ENCODE peak calls at places on chromosomes 6 and 20, in ten cellular contexts. S is NCI-H524; K is left cardiac atrium; I is IMR-90; F is lung microvascular endothelial cell; T is retina; A is activated T-cell treated with anti-CD3 and anti-CD28 coated beads, Interleukin-2, amount 50 U/mL, for 48 hours; V is RPMI8226; U is progenitor cell of endocrine pancreas; E is iris pigment epithelial cell. H is an unnamed sample.

GRCh38 chr6:126542052-126542451 is 202.1 kb downstream of the CENPW start:
- DNase-seq in F (no peak), A (no peak), V (no peak), K (no peak), E (no peak), T (no peak), I (no peak), U (no peak), S (no peak), H (no peak)

GRCh38 chr6:6942826-6943225 is 164.9 kb upstream of the RREB1 start:
- DNase-seq in S (peak; percentile 51), T (peak; percentile 42), E (no peak), K (peak; percentile 53), A (peak; percentile 30), F (peak; percentile 57), I (peak; percentile 8), U (no peak), V (peak; percentile 68), H (peak; percentile 3)

GRCh38 chr6:82138075-82138791 is 109.3 kb downstream of the IBTK start:
- DNase-seq in T (no peak), K (no peak), U (no peak), I (no peak), F (no peak), V (no peak), E (no peak), S (no peak), A (no peak), H (no peak)

GRCh38 chr6:142943746-142944125 is 1.2 kb downstream of the HIVEP2 start:
- DNase-seq in F (peak; percentile 58), U (no peak), T (peak; percentile 69), I (peak; percentile 48), S (no peak), E (peak; percentile 78), K (no peak), A (peak; percentile 71), V (peak; percentile 50), H (peak; percentile 24)

GRCh38 chr6:113858067-113858604 is 991 bp downstream of the MARCKS start:
- DNase-seq in T (no peak), F (peak; percentile 57), E (peak; percentile 55), I (peak; percentile 29), A (peak; percentile 23), V (no peak), S (peak; percentile 83), U (peak; percentile 37), K (peak; percentile 48), H (peak; percentile 15)

GRCh38 chr20:38073307-38074010 is 39.9 kb downstream of the RPRD1B start:
- DNase-seq in S (peak; percentile 92), T (peak; percentile 54), A (no peak), E (peak; percentile 98), K (peak; percentile 74), F (peak; percentile 72), I (peak; percentile 98), U (no peak), V (peak; percentile 65), H (peak; percentile 29)

GRCh38 chr20:53611449-53611894 is 17.8 kb upstream of the ZNF217 start:
- DNase-seq in K (peak; percentile 36), A (peak; percentile 14), V (peak; percentile 39), E (peak; percentile 98), I (peak; percentile 99), F (no peak), S (no peak), T (no peak), U (no peak), H (no peak)

GRCh38 chr6:14542670-14543366 is 425.2 kb downstream of the CD83 start:
- DNase-seq in U (no peak), I (peak; percentile 96), F (no peak), S (peak; percentile 63), V (no peak), E (peak; percentile 66), K (peak; percentile 39), T (no peak), A (peak; percentile 85), H (peak; percentile 12)

GRCh38 chr6:135258970-135259369 is 77.9 kb downstream of the MYB start:
- DNase-seq in F (no peak), U (no peak), V (no peak), K (no peak), I (no peak), T (no peak), E (no peak), A (no peak), S (no peak), H (no peak)

GRCh38 chr20:2465100-2465499 is 5.5 kb downstream of the SNRPB start:
- DNase-seq in V (no peak), K (no peak), U (no peak), F (no peak), I (no peak), T (no peak), E (no peak), S (no peak), A (no peak), H (no peak)

GRCh38 chr20:35629432-35630145 is 14.0 kb downstream of the SPAG4 start:
- DNase-seq in T (no peak), A (no peak), I (no peak), E (peak; percentile 30), K (no peak), V (no peak), U (no peak), S (no peak), F (no peak), H (no peak)

GRCh38 chr6:130033999-130034814 is 15.8 kb downstream of the L3MBTL3 start:
- DNase-seq in F (peak; percentile 36), T (no peak), I (peak; percentile 90), U (no peak), E (peak; percentile 75), A (peak; percentile 42), V (no peak), K (no peak), S (no peak), H (no peak)

GRCh38 chr20:56429496-56429895 is 17.4 kb downstream of the CASS4 start:
- DNase-seq in K (no peak), U (no peak), T (no peak), I (peak; percentile 94), F (peak; percentile 36), V (no peak), A (peak; percentile 63), E (peak; percentile 90), S (no peak), H (no peak)

GRCh38 chr20:31568773-31569162 is 36.3 kb upstream of the ID1 start:
- DNase-seq in U (no peak), I (no peak), S (no peak), F (peak; percentile 41), E (no peak), K (no peak), V (no peak), T (no peak), A (no peak), H (no peak)

GRCh38 chr20:44696315-44696714 is 18.9 kb upstream of the CCN5 start:
- DNase-seq in A (no peak), T (no peak), F (no peak), V (peak; percentile 43), I (no peak), S (peak; percentile 73), U (no peak), E (no peak), K (no peak), H (no peak)

GRCh38 chr6:133945158-133945557 is 7.9 kb upstream of the TBPL1 start:
- DNase-seq in K (no peak), A (no peak), F (no peak), U (no peak), T (no peak), E (peak; percentile 44), V (no peak), I (peak; percentile 29), S (no peak), H (no peak)

GRCh38 chr6:64064919-64065318 is 429.3 kb downstream of the PHF3 start:
- DNase-seq in T (no peak), K (no peak), I (no peak), E (no peak), A (no peak), V (no peak), U (no peak), F (no peak), S (no peak), H (no peak)

GRCh38 chr6:125753218-125753936 is 3.9 kb downstream of the HEY2 start:
- DNase-seq in U (no peak), F (peak; percentile 62), K (no peak), V (peak; percentile 10), A (no peak), I (peak; percentile 16), S (peak; percentile 45), E (peak; percentile 34), T (no peak), H (no peak)

GRCh38 chr20:3727333-3728035 is 5.0 kb upstream of the HSPA12B start:
- DNase-seq in K (no peak), F (no peak), S (no peak), V (no peak), I (peak; percentile 15), T (no peak), U (no peak), E (no peak), A (no peak), H (no peak)

GRCh38 chr20:24339179-24339578 is 130.2 kb upstream of the SYNDIG1 start:
- DNase-seq in K (no peak), S (no peak), E (no peak), T (no peak), V (no peak), U (no peak), F (no peak), A (no peak), I (no peak), H (no peak)

GRCh38 chr20:62925420-62926228 is 681 bp downstream of the DIDO1 start:
- DNase-seq in V (peak; percentile 51), K (peak; percentile 50), I (peak; percentile 16), U (no peak), A (peak; percentile 70), S (no peak), T (peak; percentile 69), F (peak; percentile 39), E (peak; percentile 43), H (peak; percentile 59)

GRCh38 chr6:2237001-2237400 is 8.4 kb downstream of the GMDS start:
- DNase-seq in U (no peak), K (no peak), T (no peak), V (no peak), A (no peak), I (peak; percentile 98), F (peak; percentile 39), E (peak; percentile 95), S (no peak), H (no peak)

GRCh38 chr6:145069966-145070365 is 665.4 kb downstream of the EPM2A start:
- DNase-seq in A (no peak), U (no peak), S (no peak), I (peak; percentile 37), V (no peak), E (peak; percentile 4), T (no peak), K (no peak), F (no peak), H (no peak)

GRCh38 chr6:138605958-138606357 is 106.7 kb upstream of the NHSL1 start:
- DNase-seq in A (no peak), V (no peak), E (no peak), K (no peak), U (no peak), S (no peak), T (peak; percentile 48), F (no peak), I (no peak), H (no peak)

GRCh38 chr6:15623282-15624116 is 39.3 kb downstream of the DTNBP1 start:
- DNase-seq in U (no peak), I (peak; percentile 43), K (no peak), T (peak; percentile 45), F (peak; percentile 52), V (no peak), S (peak; percentile 64), E (no peak), A (no peak), H (peak; percentile 24)

GRCh38 chr20:34461779-34462087 is 54.5 kb upstream of the DYNLRB1 start:
- DNase-seq in F (no peak), U (no peak), A (no peak), K (no peak), V (no peak), E (peak; percentile 37), T (no peak), I (peak; percentile 29), S (no peak), H (no peak)

GRCh38 chr6:47403801-47404200 is 73.8 kb upstream of the CD2AP start:
- DNase-seq in A (no peak), I (no peak), K (no peak), F (no peak), E (no peak), T (no peak), U (no peak), S (no peak), V (no peak), H (no peak)

GRCh38 chr6:56814308-56814707 is 140.6 kb upstream of the BEND6 start:
- DNase-seq in S (peak; percentile 20), T (no peak), F (peak; percentile 17), I (no peak), V (peak; percentile 56), A (no peak), U (no peak), E (no peak), K (no peak), H (no peak)

H was measured in CD4-positive, CD25-positive, alpha-beta regulatory T cell.